ENCODE peak calls at places on chromosomes 1 and 21, in nine cellular contexts. T is uterus, D is astrocyte, I is fibroblast of lung, F is thoracic aorta, Q is NT2/D1, H is heart right ventricle, P is hepatocyte, K is bronchial epithelial cell. M is an unnamed sample. For H3K27me3, the result is how much of the 10 kb centered on the place peaks cover.

GRCh38 chr1:50268049-50268448 is 155.2 kb downstream of the DMRTA2 start:
- DNase-seq in T (no peak), H (peak), I (no peak), Q (peak), K (peak), D (no peak), F (no peak), P (peak), M (no peak)

GRCh38 chr1:90725961-90726715 is 9.0 kb upstream of the BARHL2 start:
- DNase-seq in T (no peak), K (peak), D (no peak), H (no peak), F (no peak), P (no peak), I (peak), Q (no peak), M (no peak)

GRCh38 chr1:77484334-77484733 is 198.1 kb downstream of the ZZZ3 start:
- DNase-seq in P (no peak), T (no peak), K (no peak), D (no peak), H (no peak), F (no peak), Q (no peak), I (no peak), M (no peak)

GRCh38 chr1:31181515-31182343 is 58.0 kb downstream of the NKAIN1 start:
- DNase-seq in Q (no peak), F (no peak), K (no peak), I (peak), P (peak), T (no peak), D (no peak), H (peak), M (no peak)

GRCh38 chr1:81717230-81717629 is 83.5 kb upstream of the ADGRL2 start:
- DNase-seq in K (peak), Q (no peak), I (peak), P (no peak), T (no peak), H (no peak), F (no peak), D (no peak), M (no peak)

GRCh38 chr1:2583871-2584341 is 2.7 kb upstream of the PRXL2B start:
- DNase-seq in P (peak), H (no peak), I (peak), D (no peak), F (no peak), T (no peak), K (peak), Q (no peak), M (no peak)

GRCh38 chr1:167617100-167617949 is 12.7 kb upstream of the RCSD1 start:
- DNase-seq in K (peak), D (peak), F (no peak), H (peak), P (no peak), Q (no peak), T (peak), I (peak), M (no peak)

GRCh38 chr1:51236548-51237312 is 657 bp downstream of the RNF11 start:
- DNase-seq in P (peak), Q (peak), I (peak), T (peak), D (peak), F (no peak), K (peak), H (peak), M (no peak)

GRCh38 chr21:33834801-33835500 is 80.7 kb downstream of the ATP5PO start:
- DNase-seq in I (no peak), H (no peak), T (no peak), D (peak), F (no peak), K (no peak), Q (no peak), P (no peak), M (no peak)

GRCh38 chr1:25484096-25484495 is 53.4 kb downstream of the MACO1 start:
- DNase-seq in I (no peak), Q (no peak), T (peak), K (no peak), D (no peak), P (no peak), H (peak), F (no peak), M (no peak)

GRCh38 chr1:55329091-55329490 is 113.9 kb upstream of the USP24 start:
- DNase-seq in D (no peak), Q (no peak), K (no peak), I (no peak), H (peak), T (no peak), P (peak), F (no peak), M (no peak)

GRCh38 chr1:27350673-27351540 is 9.1 kb downstream of the SYTL1 start:
- DNase-seq in T (no peak), Q (peak), I (peak), F (no peak), P (peak), D (peak), H (peak), K (no peak), M (no peak)

GRCh38 chr1:42348498-42348897 is 13.5 kb upstream of the FOXJ3 start:
- DNase-seq in I (no peak), K (no peak), F (no peak), Q (no peak), H (no peak), P (no peak), T (no peak), D (no peak), M (no peak)

GRCh38 chr1:178093150-178093957 is 550 bp upstream of the RASAL2 start:
- DNase-seq in F (peak), D (peak), P (peak), Q (peak), K (peak), H (peak), T (peak), I (peak), M (peak)

DNA sequence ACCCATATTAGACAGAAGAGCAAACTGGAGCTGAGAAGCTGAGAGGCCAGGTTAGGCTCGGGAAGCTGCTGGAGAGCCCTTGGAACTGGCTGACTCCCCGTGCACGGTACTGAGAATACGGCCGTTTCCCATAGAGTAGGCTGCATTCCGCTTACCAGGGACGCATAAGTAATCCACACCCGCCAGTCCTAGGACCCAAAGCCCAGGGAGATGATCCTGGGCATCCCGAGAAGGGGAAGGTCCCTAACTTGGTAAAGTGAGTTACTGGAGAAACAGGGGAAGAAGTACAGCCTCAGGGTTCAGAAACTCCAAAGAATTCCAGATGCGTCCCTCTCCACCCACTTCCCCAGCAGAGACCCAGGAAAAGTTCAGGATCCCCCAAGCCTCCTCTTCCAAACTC is 1.3 kb downstream of the LRRC38 start:
- DNase-seq in Q (no peak), K (no peak), D (no peak), F (no peak), I (no peak), H (no peak), P (no peak), T (no peak), M (no peak)
- H3K27me3 ChIP-seq in Q (half or more), K (under half), D (under half), F (under half), I (under half), H (half or more), P (half or more), T (under half), M (under half)

GRCh38 chr1:3656450-3657095 is 4.3 kb downstream of the TP73 start:
- DNase-seq in F (no peak), D (no peak), Q (no peak), T (no peak), K (no peak), P (no peak), I (no peak), H (no peak), M (no peak)
- H3K27me3 ChIP-seq in F (under half), D (half or more), Q (half or more), T (under half), K (under half), P (half or more), I (under half), H (under half), M (under half)

DNA sequence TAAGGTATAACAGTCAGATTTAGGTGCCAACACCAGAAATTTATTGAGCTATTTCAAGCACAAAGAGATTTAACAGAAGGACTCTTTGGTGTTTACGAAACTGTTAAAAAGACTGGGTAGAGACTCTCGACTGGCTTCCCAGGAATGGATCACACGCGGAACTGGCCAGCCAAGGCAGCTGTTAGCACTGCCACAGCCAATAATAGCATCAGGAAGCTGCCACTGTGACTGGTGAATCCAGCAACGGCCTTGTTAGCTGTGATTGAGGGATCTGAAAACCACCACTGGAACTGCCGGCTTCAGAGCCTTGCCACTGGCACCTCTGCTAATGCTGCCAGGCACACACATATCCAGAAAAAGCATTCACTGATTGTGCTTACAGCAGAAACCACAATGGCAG is 10.6 kb upstream of the SIM2 start:
- DNase-seq in F (no peak), K (no peak), I (no peak), Q (no peak), D (no peak), H (no peak), T (no peak), P (no peak), M (no peak)
- H3K27me3 ChIP-seq in F (under half), K (under half), I (under half), Q (half or more), D (half or more), H (half or more), T (under half), P (half or more), M (under half)

GRCh38 chr1:34034029-34034428 is 131.0 kb downstream of the CSMD2 start:
- DNase-seq in T (no peak), H (no peak), K (no peak), Q (no peak), D (no peak), F (no peak), I (no peak), P (no peak), M (no peak)
- H3K27me3 ChIP-seq in T (under half), H (under half), K (under half), Q (under half), D (under half), F (under half), I (under half), P (under half), M (under half)

M was measured in BJ.